ENCODE peak calls at places on chromosomes 5 and 9, in four cellular contexts. P, Z, G and Q are unnamed samples.
A peak's percentile ranks its signal among the peaks of the same experiment; 100 is the strongest.

GRCh38 chr5:81755320-81755719 is 4.4 kb upstream of the SSBP2 start:
- DNase-seq in Z (no peak), G (no peak), P (no peak), Q (no peak)

GRCh38 chr5:124871299-124871698 is 124.9 kb upstream of the ZNF608 start:
- DNase-seq in Z (no peak), P (no peak), G (no peak), Q (no peak)

GRCh38 chr9:137947012-137947411 is 69.4 kb downstream of the CACNA1B start:
- DNase-seq in P (no peak), G (no peak), Z (no peak), Q (no peak)

GRCh38 chr5:42982107-42982622 is 58.0 kb downstream of the ANXA2R start:
- DNase-seq in Z (no peak), G (no peak), P (no peak), Q (no peak)

GRCh38 chr5:142618125-142618524 is 67.8 kb downstream of the FGF1 start:
- DNase-seq in G (no peak), P (peak; percentile 28), Z (no peak), Q (no peak)

GRCh38 chr9:98075332-98075805 is 18.8 kb downstream of the NANS start:
- DNase-seq in Z (no peak), P (no peak), G (no peak), Q (no peak)

GRCh38 chr9:34984049-34984448 is 5.5 kb upstream of the DNAJB5 start:
- DNase-seq in G (peak; percentile 31), P (no peak), Z (no peak), Q (no peak)

GRCh38 chr5:81363093-81363886 is 30.6 kb downstream of the ACOT12 start:
- DNase-seq in P (no peak), Z (no peak), G (no peak), Q (no peak)

GRCh38 chr9:124139001-124139400 is 118.7 kb upstream of the NEK6 start:
- DNase-seq in G (no peak), Z (no peak), P (no peak), Q (no peak)

GRCh38 chr9:106784076-106784475 is 78.9 kb upstream of the ZNF462 start:
- DNase-seq in P (no peak), Z (no peak), G (no peak), Q (no peak)

GRCh38 chr5:38758774-38759423 is 86.9 kb upstream of the OSMR start:
- DNase-seq in Z (no peak), P (no peak), G (no peak), Q (no peak)

GRCh38 chr5:142807378-142807911 is 37.3 kb downstream of the ARHGAP26 start:
- DNase-seq in P (no peak), G (no peak), Z (no peak), Q (no peak)

GRCh38 chr5:143807401-143807800 is 4.6 kb upstream of the HMHB1 start:
- DNase-seq in G (no peak), Z (no peak), P (no peak), Q (no peak)

GRCh38 chr5:161548472-161549094 is 2.1 kb upstream of the GABRB2 start:
- DNase-seq in G (no peak), Z (no peak), P (no peak), Q (no peak)

GRCh38 chr5:114055810-114056476 is 305.9 kb upstream of the KCNN2 start:
- DNase-seq in G (no peak), P (no peak), Z (no peak), Q (no peak)

GRCh38 chr5:6482735-6483134 is 34.1 kb downstream of the UBE2QL1 start:
- DNase-seq in G (no peak), P (no peak), Z (no peak), Q (no peak)

GRCh38 chr5:150541397-150541675 is 33.4 kb downstream of the NDST1 start:
- DNase-seq in P (no peak), G (no peak), Z (no peak), Q (no peak)

GRCh38 chr5:156922207-156922792 is 40.7 kb downstream of the TIMD4 start:
- DNase-seq in G (no peak), Z (no peak), P (no peak), Q (no peak)

GRCh38 chr5:138972230-138972629 is 97.1 kb upstream of the LRRTM2 start:
- DNase-seq in Z (no peak), G (no peak), P (no peak), Q (no peak)

GRCh38 chr5:135371738-135372232 is 27.2 kb downstream of the MACROH2A1 start:
- DNase-seq in Z (no peak), P (no peak), G (no peak), Q (no peak)

GRCh38 chr5:156188026-156188425 is 138.9 kb upstream of the SGCD start:
- DNase-seq in G (no peak), Z (no peak), P (no peak), Q (no peak)

GRCh38 chr9:38182321-38182720 is 113.3 kb upstream of the SHB start:
- DNase-seq in Z (no peak), P (no peak), G (no peak), Q (no peak)

GRCh38 chr5:23013395-23013994 is 160.4 kb upstream of the CDH12 start:
- DNase-seq in Z (no peak), P (no peak), G (no peak), Q (no peak)

GRCh38 chr5:135392256-135392655 is 6.8 kb downstream of the MACROH2A1 start:
- DNase-seq in G (no peak), P (no peak), Z (no peak), Q (peak; percentile 24)

GRCh38 chr5:35354751-35355150 is 124.5 kb upstream of the PRLR start:
- DNase-seq in Z (no peak), P (no peak), G (no peak), Q (no peak)

GRCh38 chr9:70352356-70352755 is 62.1 kb downstream of the KLF9 start:
- DNase-seq in Z (no peak), P (no peak), G (no peak), Q (no peak)

GRCh38 chr5:147659166-147659929 is 123.2 kb downstream of the JAKMIP2 start:
- DNase-seq in P (no peak), G (no peak), Z (no peak), Q (no peak)

GRCh38 chr5:53819482-53819881 is 259.0 kb downstream of the NDUFS4 start:
- DNase-seq in P (no peak), Z (no peak), G (no peak), Q (no peak)

GRCh38 chr5:1015545-1015944 is 6.9 kb downstream of the NKD2 start:
- DNase-seq in P (no peak), Z (no peak), G (no peak), Q (no peak)

GRCh38 chr5:180166168-180166567 is 42.8 kb downstream of the RASGEF1C start:
- DNase-seq in P (no peak), Z (no peak), G (no peak), Q (no peak)